ENCODE peak calls at places on chromosomes 4 and X, in five cellular contexts. Q is GM12878, K is K562, P is H1, L is HepG2. J is an unnamed sample.

GRCh38 chr4:92253986-92254671 is 49.6 kb upstream of the GRID2 start:
- DNase-seq in K (no peak), L (no peak), P (no peak), Q (no peak), J (no peak)

GRCh38 chr4:20284990-20285389 is 33.3 kb downstream of the SLIT2 start:
- DNase-seq in K (no peak), L (no peak), P (no peak), Q (no peak), J (no peak)

GRCh38 chrX:19630776-19631707 is 115.7 kb upstream of the MAP3K15 start:
- DNase-seq in Q (no peak), K (no peak), L (no peak), P (no peak), J (no peak)

GRCh38 chr4:11427201-11427996 is 1.3 kb downstream of the HS3ST1 start:
- DNase-seq in K (no peak), L (no peak), Q (no peak), P (peak), J (peak)

GRCh38 chr4:86660407-86660806 is 66.3 kb downstream of the PTPN13 start:
- DNase-seq in Q (no peak), P (no peak), L (no peak), K (no peak), J (no peak)

GRCh38 chrX:18010251-18010650 is 149.2 kb upstream of the RAI2 start:
- DNase-seq in L (no peak), P (no peak), Q (no peak), K (no peak), J (no peak)

GRCh38 chrX:38061335-38061734 is 55.0 kb downstream of the SYTL5 start:
- DNase-seq in P (no peak), L (peak), K (no peak), Q (no peak), J (no peak)

GRCh38 chrX:155535866-155536265 is 76.9 kb downstream of the TMLHE start:
- DNase-seq in Q (no peak), P (no peak), K (no peak), L (no peak), J (no peak)

DNA sequence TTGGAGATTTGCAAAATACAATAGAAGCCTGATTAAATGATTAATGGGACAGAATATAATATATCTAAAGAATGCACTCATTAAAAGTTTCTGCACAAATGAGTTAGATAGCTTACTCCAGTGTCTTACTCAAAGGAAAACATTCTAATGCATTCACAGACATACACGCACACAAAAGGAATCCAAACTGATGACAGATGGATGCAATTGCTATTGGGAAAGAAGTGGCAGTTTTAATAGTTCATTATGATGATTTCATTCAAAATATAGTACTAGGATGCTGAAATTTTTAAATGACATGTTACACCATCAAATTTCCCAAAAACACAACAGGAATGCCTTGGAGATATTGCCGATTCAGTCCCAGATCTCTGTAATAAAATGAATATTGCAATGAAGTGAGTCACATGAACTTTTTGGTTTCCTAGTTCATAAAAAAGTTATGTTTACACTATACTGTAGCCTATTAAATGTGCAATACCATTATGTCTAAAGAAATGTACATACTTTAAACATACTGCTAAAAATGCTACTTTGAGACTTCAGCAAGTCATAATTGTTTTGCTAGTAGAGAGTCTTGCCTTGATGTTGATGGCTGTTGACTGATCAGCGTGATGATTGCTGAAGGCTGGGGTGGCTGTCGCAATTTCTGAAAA is 45.5 kb downstream of the BBS12 start:
- DNase-seq in K (no peak), Q (no peak), L (no peak), P (no peak), J (no peak)
- TF ChIP-seq USF2 in K (no peak), Q (no peak), L (no peak), P (no peak), J (no peak)

DNA sequence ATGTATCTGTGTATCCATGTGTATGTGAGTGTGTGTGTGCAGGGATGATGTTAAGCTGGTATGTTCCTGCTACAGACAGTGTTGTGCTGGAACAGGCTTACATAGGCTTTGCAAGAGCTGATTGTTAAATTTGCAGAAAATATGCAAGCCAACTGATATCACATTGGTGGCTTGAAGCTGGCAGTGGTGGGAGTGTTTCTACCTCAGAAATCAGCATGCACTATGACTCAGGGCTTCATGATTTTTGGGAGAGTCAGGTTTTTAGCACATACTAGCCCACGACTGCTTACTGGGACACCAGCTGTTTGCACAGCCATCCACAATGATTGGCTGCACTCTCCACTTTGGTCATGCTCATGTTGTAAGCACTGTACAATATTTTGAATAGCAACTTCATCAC is 261.8 kb downstream of the DHX15 start:
- DNase-seq in L (no peak), K (no peak), Q (no peak), P (no peak), J (no peak)
- TF ChIP-seq CREB1 in L (no peak), K (no peak), Q (no peak), P (no peak), J (no peak)

GRCh38 chrX:108361316-108361715 is 76.9 kb downstream of the COL4A6 start:
- DNase-seq in P (no peak), L (no peak), K (no peak), Q (no peak), J (no peak)

GRCh38 chrX:108366644-108367406 is 71.4 kb downstream of the COL4A6 start:
- DNase-seq in K (no peak), Q (no peak), L (no peak), P (no peak), J (no peak)

GRCh38 chrX:108359811-108360602 is 78.2 kb downstream of the COL4A6 start:
- DNase-seq in L (no peak), K (no peak), P (no peak), Q (no peak), J (no peak)

GRCh38 chrX:108362026-108362425 is 76.2 kb downstream of the COL4A6 start:
- DNase-seq in L (peak), Q (no peak), K (no peak), P (no peak), J (no peak)
- TF ChIP-seq USF2 in L (no peak), Q (no peak), K (no peak), P (no peak), J (no peak)

DNA sequence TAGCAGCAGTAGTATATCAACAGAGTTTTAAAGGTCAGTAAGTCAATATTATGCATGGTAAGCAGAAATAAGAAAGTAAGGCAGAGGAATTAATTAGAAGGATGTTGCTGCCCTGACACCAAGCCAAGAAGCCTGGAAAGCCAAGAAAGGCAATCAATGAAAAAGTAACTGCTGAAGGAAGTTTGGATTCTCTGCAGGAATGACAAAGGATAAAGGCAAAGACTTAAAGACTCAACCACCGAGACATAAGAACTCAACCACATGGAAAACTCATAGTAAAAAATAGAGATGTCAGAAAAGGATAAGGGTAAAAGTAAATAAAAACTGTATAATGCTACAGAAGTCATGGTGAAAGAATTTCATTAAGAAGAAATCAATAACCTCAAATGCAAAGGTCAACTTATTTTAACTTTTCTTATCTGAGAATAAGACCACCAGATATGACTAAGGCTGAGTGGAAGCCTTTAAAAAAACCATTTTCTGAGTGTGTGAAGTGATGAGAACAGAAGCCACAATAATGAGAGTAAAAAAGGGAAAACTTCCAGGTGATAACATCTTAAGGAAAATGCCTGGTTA is 55.2 kb downstream of the NEK1 start:
- DNase-seq in Q (no peak), K (no peak), P (no peak), L (no peak), J (no peak)
- TF ChIP-seq CREB1 in Q (no peak), K (no peak), P (no peak), L (no peak), J (no peak)

DNA sequence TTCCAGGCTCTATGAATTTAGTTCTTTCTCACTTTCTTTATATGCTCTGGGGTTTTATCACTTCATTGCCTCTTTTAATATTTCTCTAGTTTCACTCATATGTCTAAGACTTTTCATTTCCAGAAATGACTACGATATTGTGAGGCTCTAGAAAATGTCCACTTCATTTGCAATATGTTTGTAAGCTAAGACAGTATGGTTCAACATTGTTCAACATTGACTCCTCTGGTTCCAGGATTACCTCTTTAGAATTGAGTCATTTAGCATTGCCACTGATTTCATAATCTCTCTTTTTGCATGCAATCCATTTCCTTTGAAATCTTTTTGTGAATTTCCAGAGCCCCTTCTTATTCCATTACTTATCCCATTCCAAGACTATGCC is 32.3 kb downstream of the BBS12 start:
- DNase-seq in P (no peak), L (no peak), K (no peak), Q (no peak), J (no peak)
- TF ChIP-seq USF2 in P (no peak), L (no peak), K (no peak), Q (no peak), J (no peak)

DNA sequence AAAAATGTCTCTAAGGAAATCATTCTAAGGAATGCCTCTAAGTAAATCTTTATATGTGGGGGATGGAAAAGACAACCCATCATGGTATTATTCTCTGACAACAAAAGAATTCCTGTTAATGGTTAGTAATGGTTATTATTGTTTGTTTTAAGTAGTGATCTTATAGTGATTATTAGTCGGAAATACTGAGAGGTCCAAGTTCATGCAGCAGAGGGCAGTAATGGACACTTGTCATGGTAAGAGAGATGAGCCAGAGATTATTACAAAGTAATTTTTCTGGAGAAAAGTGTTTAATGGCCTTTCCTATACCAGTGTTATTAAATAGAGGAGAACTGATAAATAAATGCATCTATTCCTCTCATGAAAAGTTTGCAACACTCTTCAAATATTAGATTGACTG is 8.1 kb upstream of the DKK2 start:
- DNase-seq in K (no peak), P (no peak), Q (no peak), L (no peak), J (no peak)
- TF ChIP-seq CREB1 in K (no peak), P (no peak), Q (no peak), L (no peak), J (no peak)

DNA sequence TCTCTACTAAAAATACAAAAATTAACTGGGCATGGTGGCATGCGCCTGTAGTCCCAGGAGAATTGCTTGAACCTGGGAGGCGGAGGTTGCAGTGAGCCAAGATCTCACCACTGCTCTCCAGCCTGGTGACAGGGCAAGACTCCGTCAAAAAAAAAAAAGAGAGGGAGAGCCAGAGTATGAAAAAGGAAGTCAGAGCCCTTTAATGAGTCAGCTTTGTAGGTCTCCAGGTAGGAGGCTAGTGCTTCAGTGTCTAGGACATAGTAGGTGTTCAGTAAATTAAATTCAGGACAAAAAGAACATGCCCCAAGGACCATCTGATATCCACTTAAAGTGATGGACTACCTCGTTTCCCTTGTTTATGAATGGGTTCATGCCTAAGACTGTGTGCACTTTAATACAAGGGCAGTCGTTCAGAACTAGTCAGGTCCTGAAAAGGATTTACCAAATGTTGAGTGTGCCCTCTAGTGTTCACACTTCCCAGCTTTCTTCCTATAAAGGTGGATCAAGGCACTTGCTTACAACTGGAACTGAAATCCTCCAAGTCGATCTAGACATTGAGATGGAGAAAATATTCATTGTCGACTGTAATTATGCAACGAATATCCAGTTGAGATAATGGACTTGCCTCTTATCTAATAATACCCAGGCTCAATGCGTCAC is 29.0 kb downstream of the F9 start:
- DNase-seq in L (peak), Q (peak), K (peak), P (no peak), J (peak)
- TF ChIP-seq USF2 in L (no peak), Q (no peak), K (no peak), P (no peak), J (no peak)

GRCh38 chrX:15073313-15073712 is 196.6 kb downstream of the ASB9 start:
- DNase-seq in Q (no peak), L (no peak), P (no peak), K (no peak), J (no peak)
- TF ChIP-seq CREB1 in Q (no peak), L (no peak), P (no peak), K (no peak), J (no peak)

DNA sequence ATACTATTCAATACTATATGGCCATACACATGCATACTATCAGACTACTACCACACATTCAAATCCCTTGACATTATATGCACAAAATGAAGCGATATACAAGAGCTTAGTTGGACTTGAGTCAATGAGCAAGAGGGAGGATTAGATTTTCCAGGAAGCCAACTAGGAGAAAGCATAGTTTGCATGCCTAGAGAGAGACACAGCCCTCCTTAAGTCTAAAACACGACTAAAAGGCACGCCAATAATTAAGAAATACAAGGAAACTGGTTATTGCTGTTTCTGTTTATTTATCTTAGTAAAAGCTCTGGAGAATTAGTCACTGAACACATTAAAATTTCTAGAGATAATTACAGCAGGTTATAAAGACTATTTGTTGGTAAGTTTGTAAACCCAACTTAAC is 21.8 kb downstream of the MBNL3 start:
- DNase-seq in K (no peak), Q (no peak), L (no peak), P (no peak), J (no peak)
- TF ChIP-seq USF2 in K (no peak), Q (no peak), L (no peak), P (no peak), J (no peak)

DNA sequence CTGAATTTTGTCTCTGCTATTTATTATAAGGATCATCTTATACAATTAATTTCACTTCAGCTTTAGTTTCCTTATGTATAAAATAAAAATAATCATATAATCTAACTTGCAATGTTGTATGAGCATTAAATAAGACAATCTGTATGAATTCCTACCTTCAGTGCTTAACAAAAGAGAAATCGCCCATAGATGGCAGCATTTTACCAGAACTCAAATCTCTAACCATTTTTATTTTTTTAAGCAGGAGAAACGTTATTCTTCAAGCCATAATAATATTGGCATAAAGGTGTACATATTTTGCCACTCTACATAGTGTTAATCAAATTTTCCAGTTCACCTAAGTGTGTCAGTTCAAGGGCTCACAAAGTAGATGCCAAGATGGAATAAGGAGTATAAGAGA is 78.8 kb downstream of the TMEM47 start:
- DNase-seq in K (no peak), P (no peak), L (no peak), Q (no peak), J (no peak)
- TF ChIP-seq CREB1 in K (no peak), P (no peak), L (no peak), Q (no peak), J (no peak)

J was measured in WTC11.